ENCODE peak calls at places on chromosomes 12 and 14, in ten cellular contexts. M, O, Y, S, V, J, W, N, D and X are unnamed samples.

GRCh38 chr14:21825147-21825743 is 151.6 kb upstream of the OR4E1 start:
- DNase-seq in M (peak; percentile 41), O (no peak), Y (no peak), S (no peak), V (peak; percentile 15), J (no peak), W (no peak), N (no peak), D (no peak), X (peak; percentile 21)

GRCh38 chr12:46524778-46525177 is 152.2 kb upstream of the SLC38A2 start:
- DNase-seq in M (no peak), O (peak; percentile 99), Y (peak; percentile 64), S (peak; percentile 92), V (no peak), J (no peak), W (peak; percentile 95), N (peak; percentile 42), D (peak; percentile 92), X (peak; percentile 92)

GRCh38 chr14:105255021-105255507 is 6.7 kb downstream of the BTBD6 start:
- DNase-seq in M (no peak), O (peak; percentile 9), Y (peak; percentile 63), S (peak; percentile 52), V (no peak), J (no peak), W (no peak), N (no peak), D (no peak), X (peak; percentile 14)

GRCh38 chr12:88530868-88531267 is 49.4 kb downstream of the KITLG start:
- DNase-seq in M (no peak), O (no peak), Y (no peak), S (no peak), V (no peak), J (no peak), W (no peak), N (no peak), D (no peak), X (no peak)

GRCh38 chr14:24710403-24711063 is 76.5 kb upstream of the GZMB start:
- DNase-seq in M (peak; percentile 60), O (peak; percentile 67), Y (peak; percentile 18), S (peak; percentile 24), V (peak; percentile 68), J (no peak), W (peak; percentile 61), N (peak; percentile 5), D (peak; percentile 82), X (peak; percentile 77)

GRCh38 chr14:69839017-69839416 is 40.2 kb upstream of the SMOC1 start:
- DNase-seq in M (no peak), O (no peak), Y (no peak), S (no peak), V (no peak), J (no peak), W (no peak), N (no peak), D (no peak), X (no peak)

GRCh38 chr12:85617307-85618091 is 218.7 kb downstream of the RASSF9 start:
- DNase-seq in M (no peak), O (no peak), Y (no peak), S (no peak), V (no peak), J (no peak), W (no peak), N (no peak), D (no peak), X (no peak)

GRCh38 chr14:78933948-78934524 is 763.9 kb downstream of the NRXN3 start:
- DNase-seq in M (peak; percentile 19), O (peak; percentile 43), Y (no peak), S (no peak), V (peak; percentile 5), J (no peak), W (no peak), N (peak; percentile 12), D (no peak), X (peak; percentile 33)

GRCh38 chr14:41280745-41281144 is 325.9 kb upstream of the LRFN5 start:
- DNase-seq in M (peak; percentile 5), O (peak; percentile 22), Y (no peak), S (no peak), V (no peak), J (no peak), W (no peak), N (no peak), D (no peak), X (peak; percentile 7)

GRCh38 chr12:67710582-67710981 is 62.0 kb downstream of the DYRK2 start:
- DNase-seq in M (no peak), O (no peak), Y (no peak), S (no peak), V (no peak), J (no peak), W (peak; percentile 16), N (no peak), D (no peak), X (no peak)

GRCh38 chr14:99549684-99550083 is 54.3 kb downstream of the CCDC85C start:
- DNase-seq in M (no peak), O (no peak), Y (no peak), S (no peak), V (no peak), J (no peak), W (no peak), N (no peak), D (peak; percentile 64), X (peak; percentile 34)

GRCh38 chr14:35155962-35156361 is 33.6 kb downstream of the PRORP start:
- DNase-seq in M (no peak), O (peak; percentile 73), Y (no peak), S (no peak), V (no peak), J (no peak), W (no peak), N (no peak), D (no peak), X (no peak)

GRCh38 chr14:52835122-52835903 is 43.9 kb upstream of the GNPNAT1 start:
- DNase-seq in M (no peak), O (peak; percentile 64), Y (no peak), S (no peak), V (peak; percentile 10), J (peak; percentile 70), W (no peak), N (no peak), D (no peak), X (peak; percentile 53)

DNA sequence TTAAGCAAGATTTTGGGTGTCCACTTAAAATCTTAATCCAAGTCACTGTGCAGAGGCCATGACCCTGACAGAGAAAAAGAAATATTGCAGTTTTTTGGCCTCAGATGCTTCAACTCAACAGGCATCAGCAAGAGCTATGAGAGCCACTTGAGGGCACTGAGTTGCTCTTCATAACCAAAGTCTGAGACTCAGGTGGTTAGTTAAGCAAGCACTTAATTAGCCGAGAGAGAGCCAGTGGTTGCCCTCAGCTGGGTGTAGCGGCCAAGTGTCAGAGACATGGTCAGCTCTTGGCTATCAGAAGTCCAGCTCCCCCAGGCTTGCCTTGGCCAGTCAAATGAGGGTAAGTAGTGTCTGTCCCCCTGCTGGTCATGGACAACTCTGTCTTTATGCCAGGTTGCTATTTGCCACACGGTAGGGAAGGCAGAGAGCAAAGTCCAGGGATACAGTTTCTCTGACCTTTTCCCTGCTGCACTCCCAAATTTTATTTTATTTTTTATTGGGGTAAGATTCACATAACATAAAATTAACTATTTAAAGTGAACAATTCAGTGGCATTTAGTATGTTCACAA is 9.0 kb upstream of the KRT71 start:
- DNase-seq in M (no peak), O (no peak), Y (no peak), S (no peak), V (no peak), J (no peak), W (no peak), N (no peak), D (peak; percentile 26), X (no peak)
- TF ChIP-seq CTCF in M (peak; percentile 49), O (peak; percentile 15), Y (no peak), S (peak; percentile 25), V (no peak), J (peak; percentile 18), W (no peak), N (no peak), D (no peak), X (peak; percentile 45)

GRCh38 chr12:38912116-38912515 is 6.7 kb upstream of the CPNE8 start:
- DNase-seq in M (no peak), O (no peak), Y (no peak), S (no peak), V (no peak), J (no peak), W (no peak), N (no peak), D (peak; percentile 30), X (no peak)

GRCh38 chr12:38915783-38916182 is 10.4 kb upstream of the CPNE8 start:
- DNase-seq in M (no peak), O (no peak), Y (no peak), S (no peak), V (no peak), J (no peak), W (no peak), N (no peak), D (no peak), X (no peak)

GRCh38 chr12:38906482-38907170 is 1.2 kb upstream of the CPNE8 start:
- DNase-seq in M (peak; percentile 95), O (peak; percentile 89), Y (peak; percentile 46), S (peak; percentile 89), V (peak; percentile 92), J (peak; percentile 83), W (peak; percentile 90), N (peak; percentile 66), D (peak; percentile 88), X (peak; percentile 90)

GRCh38 chr12:38907171-38907923 is 2.0 kb upstream of the CPNE8 start:
- DNase-seq in M (no peak), O (no peak), Y (no peak), S (no peak), V (no peak), J (no peak), W (no peak), N (no peak), D (no peak), X (no peak)

GRCh38 chr12:38911611-38912010 is 6.2 kb upstream of the CPNE8 start:
- DNase-seq in M (no peak), O (no peak), Y (no peak), S (no peak), V (no peak), J (no peak), W (no peak), N (no peak), D (no peak), X (peak; percentile 21)
- TF ChIP-seq CTCF in M (no peak), O (no peak), Y (no peak), S (peak; percentile 37), V (no peak), J (peak; percentile 24), W (peak; percentile 13), N (no peak), D (no peak), X (peak; percentile 6)

GRCh38 chr14:23483216-23483854 is 13.8 kb downstream of the NGDN start:
- DNase-seq in M (peak; percentile 57), O (no peak), Y (no peak), S (no peak), V (peak; percentile 63), J (no peak), W (no peak), N (no peak), D (peak; percentile 28), X (peak; percentile 37)
- TF ChIP-seq CTCF in M (peak; percentile 54), O (peak; percentile 34), Y (no peak), S (peak; percentile 31), V (peak; percentile 75), J (peak; percentile 34), W (peak; percentile 23), N (peak; percentile 19), D (peak; percentile 14), X (peak; percentile 56)

DNA sequence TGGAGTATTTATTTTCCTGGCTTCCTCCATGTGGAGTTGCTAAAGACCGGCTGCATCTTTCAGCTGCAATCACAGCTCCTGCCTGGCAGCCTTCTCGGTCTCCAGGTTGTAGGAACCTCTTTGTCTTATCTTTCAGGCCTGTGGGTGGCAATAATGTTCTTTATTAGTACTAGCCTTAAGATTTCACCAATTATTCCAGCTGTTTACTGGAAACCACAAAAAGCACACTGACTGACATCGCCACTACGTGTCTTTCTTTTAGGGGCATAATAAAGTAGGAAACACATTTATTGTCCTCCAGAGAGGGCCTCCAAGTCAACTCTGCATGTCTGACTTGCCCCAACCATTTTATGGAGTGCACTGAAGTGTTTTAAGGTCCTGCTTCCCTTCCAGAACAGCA is 1116.5 kb upstream of the TMEM132C start:
- DNase-seq in M (no peak), O (peak; percentile 23), Y (no peak), S (no peak), V (no peak), J (no peak), W (no peak), N (no peak), D (no peak), X (no peak)
- TF ChIP-seq CTCF in M (no peak), O (no peak), Y (no peak), S (no peak), V (no peak), J (peak; percentile 11), W (no peak), N (no peak), D (no peak), X (no peak)